ENCODE peak calls at places on chromosome 11, in nine cellular contexts. L is RWPE1, H is IMR-90, J is transverse colon, O is sigmoid colon, P is choroid plexus epithelial cell, K is astrocyte of the spinal cord, F is astrocyte, C is stomach. Y is an unnamed sample.
A peak's percentile ranks its signal among the peaks of the same experiment; 100 is the strongest.

GRCh38 chr11:47403571-47403970 is 4.8 kb upstream of the SLC39A13 start:
- DNase-seq in L (no peak), H (no peak), J (no peak), O (no peak), P (no peak), K (no peak), F (no peak), C (no peak), Y (no peak)

GRCh38 chr11:78424334-78425270 is 7.0 kb upstream of the GAB2 start:
- DNase-seq in L (no peak), H (peak; percentile 73), J (no peak), O (no peak), P (peak; percentile 65), K (no peak), F (peak; percentile 42), C (no peak), Y (no peak)

GRCh38 chr11:111336062-111336461 is 37.7 kb downstream of the POU2AF3 start:
- DNase-seq in L (no peak), H (no peak), J (no peak), O (no peak), P (no peak), K (no peak), F (no peak), C (no peak), Y (no peak)

GRCh38 chr11:4044971-4045646 is 49.5 kb upstream of the RRM1 start:
- DNase-seq in L (peak; percentile 40), H (no peak), J (no peak), O (no peak), P (no peak), K (no peak), F (no peak), C (no peak), Y (peak; percentile 98)

GRCh38 chr11:19817870-19818269 is 105.2 kb downstream of the NAV2 start:
- DNase-seq in L (no peak), H (no peak), J (no peak), O (no peak), P (no peak), K (no peak), F (no peak), C (no peak), Y (no peak)

GRCh38 chr11:3015796-3016195 is 23.7 kb upstream of the NAP1L4 start:
- DNase-seq in L (no peak), H (no peak), J (no peak), O (no peak), P (peak; percentile 45), K (peak; percentile 56), F (no peak), C (no peak), Y (no peak)

GRCh38 chr11:43788394-43788793 is 92.2 kb upstream of the ALKBH3 start:
- DNase-seq in L (no peak), H (no peak), J (peak; percentile 40), O (no peak), P (no peak), K (no peak), F (no peak), C (no peak), Y (no peak)

GRCh38 chr11:44032304-44033085 is 15.3 kb upstream of the ACCSL start:
- DNase-seq in L (no peak), H (peak; percentile 72), J (peak; percentile 16), O (no peak), P (peak; percentile 73), K (peak; percentile 31), F (peak; percentile 84), C (no peak), Y (no peak)

GRCh38 chr11:12319734-12320387 is 57.5 kb upstream of the PARVA start:
- DNase-seq in L (no peak), H (peak; percentile 22), J (no peak), O (no peak), P (no peak), K (no peak), F (no peak), C (no peak), Y (no peak)

GRCh38 chr11:111299111-111300026 is 1.0 kb downstream of the POU2AF3 start:
- DNase-seq in L (peak; percentile 33), H (peak; percentile 23), J (peak; percentile 73), O (peak; percentile 83), P (peak; percentile 22), K (peak; percentile 25), F (peak; percentile 27), C (peak; percentile 92), Y (no peak)

GRCh38 chr11:34502949-34503348 is 10.6 kb downstream of the ELF5 start:
- DNase-seq in L (no peak), H (peak; percentile 6), J (no peak), O (no peak), P (no peak), K (peak; percentile 10), F (peak; percentile 25), C (no peak), Y (no peak)

GRCh38 chr11:126474220-126474619 is 118.7 kb downstream of the ST3GAL4 start:
- DNase-seq in L (no peak), H (no peak), J (no peak), O (no peak), P (no peak), K (no peak), F (no peak), C (no peak), Y (no peak)

GRCh38 chr11:132158091-132158490 is 787.7 kb downstream of the NTM start:
- DNase-seq in L (peak; percentile 8), H (peak; percentile 14), J (no peak), O (no peak), P (peak; percentile 34), K (no peak), F (no peak), C (peak; percentile 27), Y (peak; percentile 45)

GRCh38 chr11:104946907-104947306 is 21.5 kb downstream of the CASP4 start:
- DNase-seq in L (peak; percentile 20), H (peak; percentile 59), J (no peak), O (no peak), P (peak; percentile 78), K (peak; percentile 49), F (peak; percentile 19), C (no peak), Y (peak; percentile 65)

GRCh38 chr11:108559340-108559739 is 34.2 kb downstream of the EXPH5 start:
- DNase-seq in L (no peak), H (peak; percentile 76), J (no peak), O (no peak), P (peak; percentile 78), K (peak; percentile 82), F (peak; percentile 81), C (no peak), Y (no peak)

GRCh38 chr11:123573291-123573690 is 81.1 kb downstream of the SCN3B start:
- DNase-seq in L (no peak), H (no peak), J (no peak), O (no peak), P (no peak), K (no peak), F (no peak), C (no peak), Y (no peak)

GRCh38 chr11:1466784-1467183 is 19.8 kb downstream of the MOB2 start:
- DNase-seq in L (no peak), H (no peak), J (no peak), O (no peak), P (no peak), K (no peak), F (no peak), C (no peak), Y (no peak)
- TF ChIP-seq CTCF in L (no peak), H (no peak), J (no peak), O (no peak), P (no peak), K (no peak), F (no peak), C (no peak), Y (no peak)

GRCh38 chr11:31487848-31488247 is 21.6 kb downstream of the IMMP1L start:
- DNase-seq in L (no peak), H (peak; percentile 73), J (no peak), O (no peak), P (peak; percentile 88), K (peak; percentile 76), F (peak; percentile 52), C (no peak), Y (peak; percentile 33)
- TF ChIP-seq CTCF in L (peak; percentile 21), H (peak; percentile 60), J (peak; percentile 32), O (no peak), P (peak; percentile 53), K (peak; percentile 47), F (peak; percentile 56), C (no peak), Y (peak; percentile 61)

GRCh38 chr11:62787005-62787759 is at the start of gene TMEM179B:
- DNase-seq in L (peak; percentile 94), H (peak; percentile 98), J (peak; percentile 99), O (peak; percentile 99), P (peak; percentile 98), K (peak; percentile 98), F (peak; percentile 95), C (peak; percentile 100), Y (peak; percentile 94)
- TF ChIP-seq CTCF in L (peak; percentile 11), H (peak; percentile 74), J (peak; percentile 6), O (no peak), P (peak; percentile 72), K (peak; percentile 76), F (peak; percentile 43), C (no peak), Y (peak; percentile 89)

DNA sequence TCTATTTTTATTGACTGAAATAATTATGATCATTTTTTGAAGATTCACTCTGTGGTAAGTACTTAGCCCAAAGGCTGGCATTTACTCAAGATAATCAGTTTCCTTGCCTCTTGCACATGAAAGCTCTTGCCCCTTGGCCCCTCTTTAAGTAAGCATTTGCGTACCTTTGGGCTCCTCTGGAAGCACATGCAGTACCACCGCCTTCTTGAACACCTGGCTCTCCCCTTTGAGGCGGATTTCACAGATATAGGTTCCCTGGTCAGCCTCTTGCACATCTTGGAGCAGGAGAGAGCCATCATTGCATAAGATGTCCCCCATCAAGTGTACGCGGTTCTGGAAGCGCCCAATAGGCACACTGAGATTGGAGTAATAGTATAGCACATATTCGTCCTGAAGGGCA is 14.5 kb downstream of the JAML start:
- DNase-seq in L (no peak), H (no peak), J (no peak), O (no peak), P (no peak), K (no peak), F (no peak), C (no peak), Y (no peak)
- TF ChIP-seq CTCF in L (no peak), H (no peak), J (no peak), O (no peak), P (no peak), K (no peak), F (no peak), C (no peak), Y (no peak)

GRCh38 chr11:68043349-68044144 is 4.7 kb downstream of the TCIRG1 start:
- DNase-seq in L (no peak), H (peak; percentile 66), J (no peak), O (peak; percentile 85), P (peak; percentile 93), K (peak; percentile 63), F (peak; percentile 22), C (no peak), Y (no peak)

GRCh38 chr11:68047437-68048290 is 8.8 kb downstream of the TCIRG1 start:
- DNase-seq in L (no peak), H (no peak), J (no peak), O (peak; percentile 56), P (no peak), K (no peak), F (no peak), C (no peak), Y (no peak)

GRCh38 chr11:68044145-68044813 is 5.5 kb downstream of the TCIRG1 start:
- DNase-seq in L (no peak), H (no peak), J (no peak), O (peak; percentile 61), P (no peak), K (no peak), F (no peak), C (no peak), Y (no peak)

GRCh38 chr11:68044898-68045351 is 6.1 kb downstream of the TCIRG1 start:
- DNase-seq in L (no peak), H (no peak), J (no peak), O (no peak), P (no peak), K (no peak), F (no peak), C (no peak), Y (no peak)

GRCh38 chr11:68045900-68046299 is 7.1 kb downstream of the TCIRG1 start:
- DNase-seq in L (no peak), H (no peak), J (no peak), O (no peak), P (no peak), K (no peak), F (no peak), C (no peak), Y (no peak)
- TF ChIP-seq CTCF in L (no peak), H (no peak), J (no peak), O (no peak), P (no peak), K (no peak), F (no peak), C (no peak), Y (no peak)